ENCODE peak calls at places on chromosome 22, in six cellular contexts. M is A549, R is endothelial cell of umbilical vein, A is K562, K is GM12878, I is HepG2. C is an unnamed sample.

GRCh38 chr22:50403701-50404101 is 60.6 kb downstream of the PPP6R2 start:
- DNase-seq in M (no peak), I (no peak), A (no peak), K (no peak), R (peak), C (no peak)

GRCh38 chr22:42754658-42755057 is 34.0 kb upstream of the A4GALT start:
- DNase-seq in A (peak), I (peak), R (no peak), K (no peak), M (no peak), C (no peak)

GRCh38 chr22:32801436-32802290 is at the start of gene TIMP3:
- DNase-seq in M (no peak), A (peak), K (no peak), R (no peak), I (no peak), C (peak)

GRCh38 chr22:33210129-33210784 is 152.1 kb upstream of the SYN3 start:
- DNase-seq in K (no peak), I (peak), A (peak), R (peak), M (peak), C (peak)

GRCh38 chr22:48688366-48688765 is 1139.3 kb downstream of the BRD1 start:
- DNase-seq in M (no peak), K (no peak), A (no peak), I (no peak), R (no peak), C (no peak)

GRCh38 chr22:32217465-32217864 is 12.6 kb upstream of the RFPL2 start:
- DNase-seq in R (no peak), A (no peak), M (no peak), I (no peak), K (no peak), C (no peak)

GRCh38 chr22:36578619-36579018 is 49.7 kb upstream of the EIF3D start:
- DNase-seq in R (no peak), I (no peak), M (no peak), A (no peak), K (no peak), C (no peak)

GRCh38 chr22:38028344-38029130 is 28.7 kb upstream of the PICK1 start:
- DNase-seq in I (no peak), M (no peak), K (no peak), R (no peak), A (no peak), C (no peak)

GRCh38 chr22:48496987-48497650 is 1330.6 kb downstream of the BRD1 start:
- DNase-seq in I (no peak), M (no peak), A (no peak), R (no peak), K (no peak), C (no peak)

GRCh38 chr22:19228174-19228573 is 49.6 kb upstream of the SLC25A1 start:
- DNase-seq in M (no peak), I (no peak), K (no peak), R (no peak), A (no peak), C (no peak)

GRCh38 chr22:50700387-50701075 is 27.9 kb downstream of the SHANK3 start:
- DNase-seq in K (no peak), M (no peak), R (peak), A (no peak), I (peak), C (no peak)

GRCh38 chr22:25969286-25969685 is 200.0 kb upstream of the SEZ6L start:
- DNase-seq in K (no peak), A (no peak), M (no peak), I (no peak), R (no peak), C (no peak)

GRCh38 chr22:49404020-49404419 is 423.7 kb downstream of the BRD1 start:
- DNase-seq in A (no peak), M (no peak), R (no peak), K (no peak), I (no peak), C (no peak)

GRCh38 chr22:27719033-27719341 is 82.6 kb downstream of the MN1 start:
- DNase-seq in I (no peak), M (no peak), K (no peak), A (no peak), R (no peak), C (no peak)

GRCh38 chr22:33303109-33303508 is 244.9 kb upstream of the SYN3 start:
- DNase-seq in R (no peak), K (no peak), A (no peak), M (no peak), I (no peak), C (no peak)

GRCh38 chr22:37930270-37930951 is 23.0 kb downstream of the C22orf23 start:
- DNase-seq in K (no peak), A (no peak), R (no peak), M (peak), I (no peak), C (peak)

GRCh38 chr22:23181763-23182288 is 1.5 kb downstream of the BCR start:
- DNase-seq in R (peak), A (peak), K (no peak), M (no peak), I (no peak), C (peak)

GRCh38 chr22:17536269-17536668 is 27.0 kb upstream of the SLC25A18 start:
- DNase-seq in R (no peak), I (no peak), M (no peak), A (no peak), K (no peak), C (no peak)

GRCh38 chr22:19361501-19362103 is 69.9 kb downstream of the HIRA start:
- DNase-seq in A (no peak), R (no peak), M (no peak), I (no peak), K (peak), C (peak)

GRCh38 chr22:27716074-27716473 is 85.5 kb downstream of the MN1 start:
- DNase-seq in K (no peak), I (no peak), M (no peak), R (no peak), A (no peak), C (no peak)

GRCh38 chr22:29938285-29938693 is 55.3 kb downstream of the MTMR3 start:
- DNase-seq in K (peak), R (no peak), I (no peak), A (no peak), M (no peak), C (no peak)

GRCh38 chr22:48902983-48903650 is 924.6 kb downstream of the BRD1 start:
- DNase-seq in M (no peak), I (no peak), K (no peak), R (no peak), A (no peak), C (no peak)

GRCh38 chr22:43263645-43264514 is 76.9 kb upstream of the TTLL12 start:
- DNase-seq in A (peak), R (peak), M (no peak), K (peak), I (peak), C (peak)

GRCh38 chr22:43310311-43310710 is 32.9 kb downstream of the SCUBE1 start:
- DNase-seq in M (no peak), R (no peak), K (no peak), A (peak), I (no peak), C (no peak)

GRCh38 chr22:48650323-48651035 is 1177.2 kb downstream of the BRD1 start:
- DNase-seq in I (no peak), R (no peak), K (no peak), M (no peak), A (no peak), C (no peak)

GRCh38 chr22:43099095-43099494 is 9.9 kb upstream of the TTLL1 start:
- DNase-seq in R (no peak), M (no peak), A (no peak), I (no peak), K (no peak), C (no peak)

GRCh38 chr22:17742528-17742902 is 31.8 kb downstream of the BID start:
- DNase-seq in I (peak), A (peak), R (peak), M (peak), K (no peak), C (peak)

GRCh38 chr22:24699861-24700260 is 74.7 kb downstream of the PIWIL3 start:
- DNase-seq in I (no peak), M (no peak), R (no peak), K (no peak), A (no peak), C (no peak)

GRCh38 chr22:46109474-46110003 is 40.8 kb upstream of the PPARA start:
- DNase-seq in M (no peak), A (no peak), R (no peak), I (no peak), K (no peak), C (no peak)

GRCh38 chr22:46112405-46112804 is 37.9 kb upstream of the PPARA start:
- DNase-seq in R (no peak), M (no peak), I (no peak), A (no peak), K (no peak), C (no peak)

GRCh38 chr22:46108564-46109473 is 41.5 kb upstream of the PPARA start:
- DNase-seq in R (peak), M (no peak), A (peak), I (peak), K (no peak), C (peak)

GRCh38 chr22:46111645-46112306 is 38.5 kb upstream of the PPARA start:
- DNase-seq in M (no peak), I (no peak), A (no peak), R (no peak), K (no peak), C (peak)

GRCh38 chr22:46110215-46110614 is 40.1 kb upstream of the PPARA start:
- DNase-seq in I (no peak), K (no peak), R (no peak), M (no peak), A (peak), C (peak)
- TF ChIP-seq MYC in I (no peak), K (no peak), R (no peak), M (no peak), A (no peak), C (no peak)

DNA sequence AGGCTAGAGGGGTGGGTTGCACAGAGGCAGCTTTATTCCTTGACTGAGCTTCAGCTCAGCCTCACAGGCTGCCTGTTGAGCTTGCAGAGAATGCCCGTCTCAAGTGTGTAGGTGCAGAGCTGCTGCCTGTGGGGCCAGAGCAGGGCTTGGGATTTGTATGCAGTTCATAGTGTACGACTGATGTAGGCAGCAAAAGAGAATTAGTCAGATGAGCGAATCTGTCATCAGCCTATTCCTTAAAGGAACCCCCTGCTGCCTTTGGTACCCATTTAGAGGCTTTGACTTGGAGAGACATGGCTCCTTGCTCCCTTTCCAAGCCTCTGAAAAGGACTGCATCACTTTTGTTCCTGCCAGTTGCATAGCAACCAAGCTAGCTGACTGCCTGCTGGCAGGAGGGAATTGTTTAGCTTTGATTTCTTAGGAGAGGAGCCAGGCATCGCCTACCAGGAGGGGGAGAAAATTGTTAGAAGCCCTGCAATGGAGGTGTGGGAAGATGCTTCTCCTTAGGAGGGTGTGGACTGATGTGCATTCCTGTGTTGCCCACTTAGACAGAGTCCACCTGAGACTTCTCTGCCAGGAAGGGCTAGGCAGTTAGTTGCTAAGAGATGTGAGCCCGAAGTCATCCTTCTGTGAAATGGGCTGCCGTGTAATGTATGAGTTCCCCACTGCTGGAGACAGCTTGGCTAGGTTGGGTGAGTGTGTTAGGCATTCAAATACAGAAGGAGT is 10.9 kb downstream of the ACO2 start:
- DNase-seq in I (no peak), A (no peak), M (no peak), R (no peak), K (no peak), C (no peak)
- TF ChIP-seq MYC in I (no peak), A (no peak), M (no peak), R (no peak), K (no peak), C (no peak)

GRCh38 chr22:44328326-44328725 is 15.6 kb upstream of the SHISAL1 start:
- DNase-seq in M (no peak), R (no peak), I (no peak), K (no peak), A (no peak), C (no peak)

GRCh38 chr22:44329179-44329796 is 16.5 kb upstream of the SHISAL1 start:
- DNase-seq in I (no peak), K (peak), R (no peak), M (no peak), A (no peak), C (peak)

GRCh38 chr22:44328762-44329161 is 16.0 kb upstream of the SHISAL1 start:
- DNase-seq in K (no peak), I (no peak), A (no peak), R (no peak), M (no peak), C (no peak)

GRCh38 chr22:44326549-44326881 is 13.8 kb upstream of the SHISAL1 start:
- DNase-seq in R (no peak), M (no peak), A (no peak), K (no peak), I (no peak), C (no peak)

DNA sequence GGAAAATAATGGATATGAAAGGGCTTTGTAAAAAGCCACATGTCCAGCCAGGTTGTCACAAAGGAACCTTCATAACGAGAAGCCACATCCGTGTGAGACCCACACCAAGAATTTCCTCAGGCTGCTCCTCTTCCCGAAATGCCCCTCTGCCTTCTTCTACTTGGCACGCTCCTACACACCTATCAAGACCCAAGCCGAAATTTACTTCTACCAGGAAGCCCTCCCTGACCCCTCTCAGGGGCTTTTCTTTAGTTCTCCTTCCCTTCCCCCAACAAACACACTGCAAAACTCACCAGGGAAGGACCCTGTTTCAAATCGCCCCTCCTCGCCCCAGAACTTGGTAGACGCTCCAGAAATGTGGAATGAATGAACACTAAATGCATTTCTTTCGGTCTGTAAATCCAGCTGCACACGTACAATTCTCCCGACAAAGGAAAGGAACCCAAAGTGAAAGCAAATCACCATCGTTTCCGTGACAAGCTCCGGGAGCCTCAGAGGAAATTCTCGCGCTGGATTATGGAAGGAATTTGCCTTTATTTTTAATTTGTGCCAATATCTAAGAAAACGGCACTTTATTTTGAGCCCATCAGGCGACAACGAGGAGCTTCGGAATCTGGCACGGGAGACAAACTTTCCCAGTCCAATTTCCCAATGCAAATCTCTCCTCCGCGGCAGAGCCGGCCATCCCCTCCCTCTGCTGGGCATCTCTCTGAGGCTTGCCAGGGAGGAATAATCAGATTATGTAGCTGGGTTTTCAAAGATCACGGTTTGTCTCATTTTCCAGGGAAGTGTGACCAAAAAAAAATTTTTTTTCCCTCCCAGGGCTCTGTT is 13.2 kb upstream of the SHISAL1 start:
- DNase-seq in I (no peak), M (no peak), K (no peak), R (peak), A (no peak), C (no peak)
- TF ChIP-seq MYC in I (no peak), M (no peak), K (no peak), R (no peak), A (no peak), C (no peak)

GRCh38 chr22:22093743-22094142 is 111.2 kb upstream of the TOP3B start:
- DNase-seq in I (no peak), A (no peak), M (no peak), R (no peak), K (no peak), C (no peak)
- TF ChIP-seq MYC in I (no peak), A (no peak), M (no peak), R (no peak), K (no peak), C (no peak)

GRCh38 chr22:20464912-20465758 is 27.5 kb upstream of the SCARF2 start:
- DNase-seq in A (no peak), I (no peak), K (no peak), M (no peak), R (no peak), C (no peak)

GRCh38 chr22:20464096-20464614 is 26.5 kb upstream of the SCARF2 start:
- DNase-seq in M (no peak), A (no peak), I (no peak), R (no peak), K (no peak), C (no peak)

GRCh38 chr22:20466659-20467379 is 28.8 kb downstream of the KLHL22 start:
- DNase-seq in R (no peak), I (no peak), K (no peak), M (no peak), A (no peak), C (no peak)

GRCh38 chr22:20465759-20466077 is 28.1 kb upstream of the SCARF2 start:
- DNase-seq in K (no peak), A (no peak), M (no peak), R (no peak), I (no peak), C (no peak)

DNA sequence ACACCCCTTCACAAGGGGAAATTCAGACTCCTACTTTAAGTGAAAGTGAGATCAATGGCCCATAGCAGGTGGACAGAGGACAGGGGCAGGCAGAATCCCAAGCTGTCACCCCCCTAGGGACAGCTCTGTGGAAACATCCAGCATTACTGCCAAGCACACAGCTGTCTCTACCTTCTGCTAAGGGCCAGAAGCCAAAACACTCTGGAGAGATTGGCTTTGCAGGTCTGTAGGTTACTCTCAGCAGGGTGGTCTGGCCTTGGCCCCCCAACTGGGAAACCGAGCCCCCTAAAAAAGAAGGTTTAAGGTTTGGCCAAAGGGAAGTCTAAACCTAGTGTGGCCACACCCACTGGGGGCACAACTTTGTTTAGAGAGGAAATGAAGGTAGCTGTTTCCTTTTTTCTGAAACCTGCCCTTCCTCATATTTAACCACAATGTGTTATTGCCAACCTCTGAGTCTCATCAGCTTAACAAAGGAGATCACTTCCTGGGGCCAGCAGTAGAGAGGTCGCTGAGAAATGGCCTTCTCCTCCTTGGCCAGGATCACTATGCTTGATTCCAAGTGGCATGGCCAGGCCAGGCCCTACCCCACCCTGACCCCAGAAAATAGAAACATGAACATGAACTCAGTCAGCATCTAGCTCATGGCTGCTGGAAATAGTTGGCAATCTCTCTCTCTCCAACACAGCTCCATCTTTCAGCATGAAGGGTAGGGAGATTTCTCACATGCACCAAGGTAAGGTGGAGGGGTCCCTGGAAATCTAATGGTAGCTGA is 25.9 kb upstream of the SCARF2 start:
- DNase-seq in I (no peak), A (no peak), M (no peak), R (no peak), K (no peak), C (peak)
- TF ChIP-seq MYC in I (no peak), A (no peak), M (no peak), R (no peak), K (no peak), C (no peak)

DNA sequence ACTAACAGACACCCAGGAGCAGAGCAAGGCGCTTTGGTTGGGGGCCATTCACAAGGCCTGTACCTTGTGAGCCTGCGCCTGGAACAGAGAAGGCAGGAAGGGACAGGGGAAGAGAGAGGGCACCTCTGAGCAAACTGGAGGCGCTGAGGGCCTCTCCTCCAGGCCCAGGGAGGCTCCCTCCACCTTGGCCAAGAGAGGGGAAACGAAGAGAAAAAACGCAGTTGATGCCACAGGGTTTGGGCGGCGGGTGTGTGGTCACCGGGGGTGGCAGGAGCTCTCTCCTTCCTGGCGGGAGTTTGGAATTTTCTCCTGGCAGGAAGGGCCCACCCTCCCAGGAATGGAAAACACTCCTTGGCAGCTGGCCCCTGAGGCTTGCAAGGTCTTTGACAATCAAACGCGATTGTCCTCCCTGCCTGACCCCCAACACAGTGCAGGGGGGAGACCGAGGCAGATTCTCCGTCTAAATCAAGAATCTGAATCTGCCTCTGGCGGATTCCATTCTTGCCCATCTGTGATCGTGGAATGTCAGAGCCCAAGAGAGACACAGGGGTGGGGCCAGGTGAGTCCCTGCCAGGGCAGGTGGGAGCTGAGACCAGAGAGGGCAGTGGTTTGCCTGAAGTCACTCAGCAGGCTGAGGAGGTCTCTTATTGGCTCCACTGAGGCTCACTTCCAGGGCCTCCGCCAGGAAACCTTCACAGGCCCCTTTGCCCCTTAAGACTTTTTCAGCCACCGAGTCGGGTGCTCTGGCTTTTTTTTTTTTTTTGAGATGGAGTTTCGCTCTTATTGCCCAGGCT is 21.0 kb downstream of the RPL3 start:
- DNase-seq in R (no peak), I (no peak), A (no peak), M (no peak), K (no peak), C (no peak)
- TF ChIP-seq MYC in R (no peak), I (no peak), A (no peak), M (no peak), K (no peak), C (no peak)

C was measured in NB4.